ENCODE peak calls at places on chromosome 6, in six cellular contexts. L, Z, U, P, W and Q are unnamed samples.
A peak's percentile ranks its signal among the peaks of the same experiment; 100 is the strongest.

GRCh38 chr6:160088069-160088773 is 33.4 kb upstream of the SLC22A1 start:
- DNase-seq in U (peak; percentile 21), L (no peak), P (peak; percentile 44), W (peak; percentile 87), Z (no peak), Q (peak; percentile 52)

GRCh38 chr6:111764238-111765182 is 108.7 kb downstream of the FYN start:
- DNase-seq in P (no peak), L (no peak), W (no peak), Z (no peak), U (peak; percentile 22), Q (no peak)

GRCh38 chr6:149422581-149422980 is 22.5 kb downstream of the SUMO4 start:
- DNase-seq in U (no peak), P (no peak), Z (no peak), W (no peak), L (no peak), Q (no peak)

GRCh38 chr6:100633096-100633766 is 168.5 kb upstream of the SIM1 start:
- DNase-seq in Z (no peak), U (no peak), L (no peak), W (peak; percentile 63), P (no peak), Q (peak; percentile 15)

GRCh38 chr6:487956-488355 is 96.4 kb downstream of the IRF4 start:
- DNase-seq in U (no peak), W (no peak), L (no peak), P (no peak), Z (no peak), Q (no peak)

GRCh38 chr6:150072201-150072600 is 3.3 kb upstream of the ULBP3 start:
- DNase-seq in U (peak; percentile 81), P (no peak), Z (peak; percentile 81), W (peak; percentile 10), L (peak; percentile 92), Q (no peak)

GRCh38 chr6:137237413-137238170 is 18.4 kb upstream of the IFNGR1 start:
- DNase-seq in W (peak; percentile 60), L (no peak), P (no peak), U (no peak), Z (no peak), Q (peak; percentile 12)

GRCh38 chr6:154847318-154847717 is 114.1 kb downstream of the SCAF8 start:
- DNase-seq in Z (no peak), U (no peak), W (peak; percentile 16), P (no peak), L (no peak), Q (no peak)

GRCh38 chr6:106154326-106154725 is 68.2 kb downstream of the PRDM1 start:
- DNase-seq in U (no peak), W (no peak), Z (no peak), L (no peak), P (no peak), Q (no peak)

GRCh38 chr6:143673638-143674037 is 4.1 kb upstream of the PHACTR2 start:
- DNase-seq in P (no peak), U (no peak), W (no peak), L (peak; percentile 45), Z (no peak), Q (peak; percentile 54)

GRCh38 chr6:4381379-4381778 is 246.0 kb upstream of the ECI2 start:
- DNase-seq in P (peak; percentile 81), W (peak; percentile 72), L (no peak), U (no peak), Z (no peak), Q (peak; percentile 36)

GRCh38 chr6:6695711-6696048 is 107.2 kb downstream of the LY86 start:
- DNase-seq in Z (no peak), W (peak; percentile 45), L (no peak), P (no peak), U (no peak), Q (no peak)

GRCh38 chr6:98834060-98835031 is at the start of gene POU3F2:
- DNase-seq in L (peak; percentile 81), U (no peak), Z (peak; percentile 81), W (peak; percentile 61), P (no peak), Q (peak; percentile 99)

GRCh38 chr6:77502966-77503365 is 39.7 kb upstream of the HTR1B start:
- DNase-seq in L (no peak), W (no peak), P (no peak), Z (no peak), U (peak; percentile 20), Q (no peak)

GRCh38 chr6:45959534-45960195 is 56.0 kb downstream of the CLIC5 start:
- DNase-seq in U (no peak), W (peak; percentile 25), Z (no peak), P (no peak), L (no peak), Q (peak; percentile 37)

GRCh38 chr6:47483853-47484546 is 6.4 kb downstream of the CD2AP start:
- DNase-seq in W (peak; percentile 7), L (no peak), U (no peak), Z (no peak), P (no peak), Q (no peak)

GRCh38 chr6:134631398-134631924 is 313.5 kb upstream of the SGK1 start:
- DNase-seq in W (no peak), U (no peak), L (no peak), Z (no peak), P (no peak), Q (no peak)
- TF ChIP-seq CTCF in W (no peak), U (no peak), L (no peak), Z (no peak), P (no peak), Q (no peak)

GRCh38 chr6:71414486-71414885 is 125.9 kb downstream of the OGFRL1 start:
- DNase-seq in W (no peak), L (no peak), P (no peak), Z (no peak), U (no peak), Q (no peak)
- H3K4me1 ChIP-seq in W (peaks cover 11% of the 10 kb centered on the region), L (peaks cover 66% of the 10 kb centered on the region), P (peaks cover 79% of the 10 kb centered on the region), Z (peaks cover 16% of the 10 kb centered on the region), U (peaks cover 6% of the 10 kb centered on the region), Q (no peaks in the 10 kb centered on the region)

GRCh38 chr6:136146130-136146529 is 104.0 kb downstream of the MTFR2 start:
- DNase-seq in U (no peak), P (no peak), W (no peak), L (no peak), Z (no peak), Q (no peak)
- H3K4me3 ChIP-seq in U (no peak overlapping the region), P (no peak overlapping the region), W (no peak overlapping the region), L (no peak overlapping the region), Z (no peak overlapping the region), Q (no peak overlapping the region)

DNA sequence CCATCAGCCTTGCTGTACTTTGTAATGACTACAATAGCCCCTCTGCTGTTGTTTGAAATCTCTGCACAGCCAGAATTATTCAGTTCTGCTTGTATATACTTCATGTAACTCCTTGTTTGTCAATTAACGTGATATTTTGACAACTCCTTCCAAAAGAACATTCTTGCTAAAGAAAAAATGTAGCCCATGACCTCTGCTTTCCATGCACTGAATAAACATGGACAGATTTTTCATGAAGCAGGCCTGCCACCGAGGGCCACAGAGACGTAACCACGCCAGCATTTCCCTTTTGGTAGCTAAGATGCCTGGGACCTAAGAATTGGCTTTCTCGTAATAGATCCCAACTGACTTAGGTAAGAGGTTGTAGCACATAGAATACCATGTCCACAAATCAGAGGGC is 135.9 kb downstream of the MYLK4 start:
- DNase-seq in L (no peak), U (no peak), P (no peak), W (peak; percentile 66), Z (no peak), Q (no peak)
- TF ChIP-seq CTCF in L (no peak), U (no peak), P (no peak), W (peak; percentile 21), Z (no peak), Q (no peak)

DNA sequence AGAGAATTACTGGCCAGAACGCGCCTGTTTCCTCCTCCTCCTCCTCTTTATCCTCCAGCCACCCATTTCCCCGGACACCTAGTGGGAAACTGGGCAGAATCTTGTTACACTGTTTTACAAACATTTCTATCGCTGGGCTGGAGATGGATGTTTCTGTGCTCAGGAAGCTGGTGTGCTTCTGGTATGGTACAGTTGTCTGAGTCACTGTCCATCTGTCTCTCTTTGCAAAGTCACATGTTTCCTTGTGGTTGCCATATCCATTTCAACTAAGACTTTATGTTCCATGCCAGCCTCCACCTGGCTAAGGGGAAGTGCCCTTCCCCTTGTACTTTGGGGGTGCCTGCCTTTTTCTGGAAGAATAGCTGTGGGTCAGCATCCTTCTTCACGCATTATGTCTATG is 52.9 kb upstream of the SLC22A16 start:
- DNase-seq in Z (no peak), L (no peak), W (peak; percentile 68), P (no peak), U (no peak), Q (peak; percentile 47)
- H3K4me1 ChIP-seq in Z (no peaks in the 10 kb centered on the region), L (peaks cover 6% of the 10 kb centered on the region), W (peaks cover 3% of the 10 kb centered on the region), P (peaks cover 6% of the 10 kb centered on the region), U (peaks cover under 1% of the 10 kb centered on the region), Q (peaks cover 21% of the 10 kb centered on the region)

GRCh38 chr6:14706378-14706929 is 539.4 kb upstream of the JARID2 start:
- DNase-seq in W (peak; percentile 97), U (no peak), L (peak; percentile 48), P (peak; percentile 93), Z (no peak), Q (no peak)
- H3K4me3 ChIP-seq in W (no peak overlapping the region), U (no peak overlapping the region), L (no peak overlapping the region), P (no peak overlapping the region), Z (no peak overlapping the region), Q (no peak overlapping the region)